ENCODE peak calls at places on chromosomes 1 and 21, in nine cellular contexts. K is testis, Z is PC-9, F is brain microvascular endothelial cell, G is OCI-LY7, J is heart right ventricle, Q is tibial nerve, P is BE2C, B is right lobe of liver. I is an unnamed sample. For H3K36me3, the result is how much of the 10 kb centered on the place peaks cover.

GRCh38 chr1:59765036-59765730 is 49.6 kb upstream of the HOOK1 start:
- DNase-seq in K (no peak), Z (no peak), F (no peak), G (no peak), J (no peak), Q (no peak), P (peak), B (no peak), I (no peak)

GRCh38 chr1:48777219-48777895 is 666 bp upstream of the BEND5 start:
- DNase-seq in K (no peak), Z (no peak), F (no peak), G (no peak), J (no peak), Q (no peak), P (peak), B (no peak), I (peak)

GRCh38 chr1:85607126-85607912 is 26.8 kb downstream of the CCN1 start:
- DNase-seq in K (no peak), Z (peak), F (peak), G (no peak), J (no peak), Q (no peak), P (no peak), B (no peak), I (peak)

GRCh38 chr1:64459743-64460142 is 10.2 kb upstream of the CACHD1 start:
- DNase-seq in K (no peak), Z (no peak), F (no peak), G (no peak), J (no peak), Q (no peak), P (no peak), B (no peak), I (peak)

GRCh38 chr1:17795081-17795809 is 40.1 kb downstream of the ACTL8 start:
- DNase-seq in K (no peak), Z (no peak), F (no peak), G (peak), J (no peak), Q (no peak), P (no peak), B (no peak), I (no peak)

GRCh38 chr1:235098547-235098946 is 30.1 kb downstream of the TOMM20 start:
- DNase-seq in K (no peak), Z (no peak), F (no peak), G (no peak), J (no peak), Q (no peak), P (no peak), B (no peak), I (no peak)

GRCh38 chr1:115838805-115839705 is 1.9 kb downstream of the NHLH2 start:
- DNase-seq in K (peak), Z (no peak), F (no peak), G (no peak), J (peak), Q (no peak), P (no peak), B (peak), I (peak)

GRCh38 chr1:66323958-66324357 is 210.0 kb upstream of the SGIP1 start:
- DNase-seq in K (no peak), Z (no peak), F (no peak), G (no peak), J (no peak), Q (no peak), P (no peak), B (no peak), I (no peak)

GRCh38 chr1:184027751-184028682 is 9.5 kb downstream of the COLGALT2 start:
- DNase-seq in K (no peak), Z (no peak), F (no peak), G (no peak), J (no peak), Q (no peak), P (no peak), B (no peak), I (peak)

GRCh38 chr21:42860345-42860744 is 19.0 kb downstream of the WDR4 start:
- DNase-seq in K (no peak), Z (no peak), F (no peak), G (no peak), J (no peak), Q (no peak), P (no peak), B (no peak), I (no peak)

GRCh38 chr1:9822897-9823692 is 670 bp downstream of the CLSTN1 start:
- DNase-seq in K (peak), Z (no peak), F (no peak), G (peak), J (peak), Q (no peak), P (no peak), B (no peak), I (no peak)

GRCh38 chr1:229437443-229437842 is 3.5 kb upstream of the ACTA1 start:
- DNase-seq in K (no peak), Z (no peak), F (no peak), G (no peak), J (no peak), Q (no peak), P (no peak), B (no peak), I (no peak)

GRCh38 chr1:229436178-229436577 is 2.3 kb upstream of the ACTA1 start:
- DNase-seq in K (no peak), Z (no peak), F (no peak), G (no peak), J (no peak), Q (no peak), P (no peak), B (no peak), I (no peak)

GRCh38 chr1:229438021-229438420 is 4.1 kb upstream of the ACTA1 start:
- DNase-seq in K (no peak), Z (no peak), F (no peak), G (no peak), J (no peak), Q (no peak), P (no peak), B (no peak), I (no peak)

GRCh38 chr1:229445828-229446227 is 11.9 kb upstream of the ACTA1 start:
- DNase-seq in K (no peak), Z (no peak), F (no peak), G (no peak), J (no peak), Q (no peak), P (no peak), B (no peak), I (no peak)

GRCh38 chr1:229440821-229441537 is 7.1 kb upstream of the ACTA1 start:
- DNase-seq in K (no peak), Z (no peak), F (peak), G (no peak), J (no peak), Q (no peak), P (no peak), B (no peak), I (no peak)
- H3K36me3 ChIP-seq in K (under half), Z (under half), F (under half), G (half or more), J (half or more), Q (under half), P (under half), B (under half), I (under half)

DNA sequence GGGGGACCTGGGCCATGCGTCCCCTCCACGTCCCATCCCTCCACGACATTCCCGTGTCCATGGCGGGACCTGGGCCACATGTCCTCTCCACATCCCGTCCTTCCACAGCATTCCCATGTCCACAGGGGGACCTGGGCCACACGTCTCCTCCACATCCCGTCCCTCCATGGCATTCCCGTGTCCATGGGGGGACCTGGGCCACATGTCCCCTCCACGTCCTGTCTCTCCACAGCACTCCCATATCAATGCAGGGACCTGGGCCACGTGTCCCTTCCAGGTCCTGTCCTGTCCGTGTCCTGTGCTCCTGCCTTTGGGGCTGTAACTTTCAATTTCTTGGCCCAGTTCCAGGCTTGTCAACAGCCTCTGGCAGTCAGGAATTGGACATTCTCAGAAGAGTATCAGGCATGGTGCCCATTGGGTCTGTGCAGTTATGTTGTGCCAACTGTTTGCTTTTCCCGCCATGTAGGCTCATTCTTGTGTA is 47.1 kb downstream of the WNT9A start:
- DNase-seq in K (no peak), Z (no peak), F (no peak), G (no peak), J (no peak), Q (no peak), P (peak), B (peak), I (no peak)
- H3K4me3 ChIP-seq in K (no peak), Z (no peak), F (no peak), G (no peak), J (no peak), Q (no peak), P (no peak), B (no peak), I (no peak)

DNA sequence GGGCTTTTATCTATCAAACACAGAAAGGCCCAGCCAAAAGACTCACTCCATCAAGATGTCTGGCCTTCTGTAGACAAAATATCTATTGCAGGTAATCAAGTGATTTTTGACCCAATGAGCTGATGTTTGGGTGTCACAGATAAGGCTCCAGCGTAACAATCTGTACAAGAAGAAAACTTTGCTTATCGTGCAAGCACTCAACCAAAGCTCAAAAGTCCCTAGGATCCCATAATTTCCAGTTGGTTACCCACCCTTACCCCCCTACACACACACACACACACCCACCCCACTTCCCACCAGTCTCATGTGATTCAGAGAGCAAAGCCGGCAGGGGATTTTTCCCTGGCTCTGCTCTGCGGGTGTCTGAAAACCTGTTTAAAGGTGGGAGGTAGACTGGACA is 5.8 kb downstream of the ITPKB start:
- DNase-seq in K (no peak), Z (no peak), F (no peak), G (no peak), J (no peak), Q (no peak), P (no peak), B (no peak), I (no peak)
- H3K36me3 ChIP-seq in K (under half), Z (under half), F (under half), G (half or more), J (under half), Q (under half), P (under half), B (under half), I (under half)

DNA sequence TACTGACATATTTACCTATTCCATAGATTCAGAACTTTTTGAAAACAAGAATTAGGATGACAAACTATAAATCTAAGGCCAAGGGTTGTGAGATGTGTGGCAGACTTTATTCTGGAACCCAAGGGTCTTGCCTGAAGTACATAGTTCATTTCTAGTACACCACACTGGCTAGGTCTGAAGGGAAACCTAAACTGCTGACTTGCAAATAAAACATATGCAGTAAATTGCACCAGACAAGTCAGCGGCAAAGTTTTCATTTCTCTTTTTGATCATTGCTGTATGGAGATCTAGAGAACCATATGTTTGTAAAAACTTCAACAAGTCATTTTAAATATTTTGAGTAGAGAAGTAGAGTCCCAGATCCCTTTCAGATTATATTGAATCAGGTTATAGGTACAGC is 43.9 kb downstream of the TNFSF4 start:
- DNase-seq in K (no peak), Z (no peak), F (no peak), G (no peak), J (no peak), Q (no peak), P (no peak), B (no peak), I (no peak)
- H3K4me3 ChIP-seq in K (no peak), Z (no peak), F (no peak), G (no peak), J (no peak), Q (no peak), P (no peak), B (no peak), I (no peak)

GRCh38 chr1:153752561-153753195 is 22.5 kb upstream of the SLC27A3 start:
- DNase-seq in K (peak), Z (no peak), F (peak), G (no peak), J (no peak), Q (peak), P (no peak), B (no peak), I (peak)
- H3K36me3 ChIP-seq in K (under half), Z (under half), F (half or more), G (half or more), J (half or more), Q (under half), P (under half), B (half or more), I (half or more)

GRCh38 chr1:100721502-100722205 is 2.1 kb downstream of the VCAM1 start:
- DNase-seq in K (peak), Z (peak), F (peak), G (no peak), J (no peak), Q (peak), P (no peak), B (peak), I (peak)
- H3K4me3 ChIP-seq in K (no peak), Z (no peak), F (peak), G (no peak), J (no peak), Q (peak), P (no peak), B (peak), I (peak)

GRCh38 chr1:185398022-185398421 is 81.0 kb upstream of the IVNS1ABP start:
- DNase-seq in K (no peak), Z (no peak), F (no peak), G (no peak), J (no peak), Q (no peak), P (no peak), B (no peak), I (no peak)
- H3K36me3 ChIP-seq in K (under half), Z (under half), F (under half), G (under half), J (under half), Q (under half), P (under half), B (under half), I (under half)